ENCODE peak calls at places on chromosomes 16 and 17, in seven cellular contexts. P, Y, N, K, L, H and C are unnamed samples.

GRCh38 chr17:16428098-16428882 is 12.9 kb downstream of the TRPV2 start:
- DNase-seq in P (no peak), Y (peak), N (no peak), K (no peak), L (no peak), H (peak), C (peak)

GRCh38 chr17:77349976-77350830 is 209.4 kb downstream of the SEC14L1 start:
- DNase-seq in P (no peak), Y (no peak), N (no peak), K (peak), L (no peak), H (peak), C (no peak)

GRCh38 chr17:16107165-16107770 is 107.6 kb downstream of the TTC19 start:
- DNase-seq in P (no peak), Y (no peak), N (no peak), K (no peak), L (peak), H (no peak), C (no peak)

GRCh38 chr17:78990349-78991016 is 10.8 kb upstream of the LGALS3BP start:
- DNase-seq in P (no peak), Y (no peak), N (no peak), K (no peak), L (no peak), H (no peak), C (no peak)

GRCh38 chr17:57370051-57370581 is 113.8 kb downstream of the MSI2 start:
- DNase-seq in P (no peak), Y (peak), N (no peak), K (no peak), L (peak), H (peak), C (peak)

GRCh38 chr16:3152022-3152272 is 17.1 kb downstream of the ZNF213 start:
- DNase-seq in P (peak), Y (no peak), N (no peak), K (no peak), L (no peak), H (no peak), C (no peak)

GRCh38 chr16:49356728-49357488 is 16.7 kb upstream of the C16orf78 start:
- DNase-seq in P (peak), Y (no peak), N (no peak), K (no peak), L (no peak), H (no peak), C (no peak)

GRCh38 chr17:78957076-78957475 is 22.6 kb downstream of the LGALS3BP start:
- DNase-seq in P (no peak), Y (no peak), N (no peak), K (no peak), L (peak), H (peak), C (peak)

GRCh38 chr16:5065813-5066212 is at the start of gene C16orf89:
- DNase-seq in P (no peak), Y (no peak), N (peak), K (no peak), L (no peak), H (no peak), C (no peak)